ENCODE peak calls at places on chromosomes 12 and 14, in five cellular contexts. E is left ventricle myocardium inferior; F is RCC 7860; Y is stomach; G is CD8-positive, alpha-beta T cell. C is an unnamed sample.

GRCh38 chr14:50763386-50764007 is 67.5 kb downstream of the NIN start:
- DNase-seq in G (no peak), E (no peak), F (no peak), Y (peak), C (no peak)

GRCh38 chr14:80447396-80447795 is 236.1 kb upstream of the DIO2 start:
- DNase-seq in E (no peak), G (no peak), F (no peak), Y (no peak), C (no peak)

GRCh38 chr12:26939192-26939832 is 1.0 kb downstream of the FGFR1OP2 start:
- DNase-seq in Y (no peak), F (no peak), E (no peak), G (no peak), C (no peak)

GRCh38 chr12:40152783-40153383 is 47.0 kb upstream of the SLC2A13 start:
- DNase-seq in E (peak), Y (peak), G (peak), F (no peak), C (peak)

GRCh38 chr12:71216725-71217579 is 59.2 kb upstream of the TSPAN8 start:
- DNase-seq in G (no peak), Y (peak), F (peak), E (no peak), C (no peak)

GRCh38 chr14:101037021-101037817 is 133.7 kb upstream of the RTL1 start:
- DNase-seq in Y (no peak), E (no peak), F (no peak), G (no peak), C (no peak)

GRCh38 chr12:80269953-80270552 is 170.7 kb downstream of the OTOGL start:
- DNase-seq in G (no peak), Y (no peak), F (peak), E (no peak), C (no peak)

GRCh38 chr14:103014466-103015319 is 42.7 kb downstream of the CDC42BPB start:
- DNase-seq in Y (no peak), E (no peak), F (no peak), G (no peak), C (no peak)

GRCh38 chr12:8064131-8064530 is 2.0 kb downstream of the C3AR1 start:
- DNase-seq in Y (no peak), F (no peak), G (no peak), E (no peak), C (no peak)

GRCh38 chr12:75589801-75590200 is 78.4 kb upstream of the KRR1 start:
- DNase-seq in F (no peak), Y (no peak), G (no peak), E (no peak), C (no peak)

GRCh38 chr12:88750867-88751543 is 170.7 kb upstream of the KITLG start:
- DNase-seq in Y (no peak), F (no peak), G (no peak), E (no peak), C (no peak)

GRCh38 chr14:78595797-78596196 is 425.6 kb downstream of the NRXN3 start:
- DNase-seq in F (no peak), Y (no peak), E (no peak), G (no peak), C (no peak)

GRCh38 chr12:41151789-41152188 is 36.3 kb upstream of the PDZRN4 start:
- DNase-seq in E (no peak), F (no peak), G (no peak), Y (no peak), C (no peak)

GRCh38 chr14:75141967-75142366 is 15.1 kb upstream of the NEK9 start:
- DNase-seq in Y (no peak), E (no peak), F (no peak), G (no peak), C (peak)

GRCh38 chr12:52274521-52274920 is at the start of gene KRT86:
- DNase-seq in E (no peak), G (no peak), Y (peak), F (no peak), C (no peak)

GRCh38 chr14:73718742-73719251 is 4.6 kb upstream of the PNMA1 start:
- DNase-seq in E (no peak), Y (no peak), F (no peak), G (no peak), C (no peak)

GRCh38 chr12:88185988-88186387 is 43.9 kb downstream of the TMTC3 start:
- DNase-seq in F (peak), G (no peak), E (no peak), Y (no peak), C (no peak)

GRCh38 chr14:31716208-31716607 is 155.0 kb downstream of the NUBPL start:
- DNase-seq in G (no peak), E (no peak), Y (no peak), F (no peak), C (no peak)

GRCh38 chr14:23130875-23131274 is 11.8 kb upstream of the CEBPE start:
- DNase-seq in E (no peak), F (no peak), Y (no peak), G (no peak), C (no peak)

GRCh38 chr14:76904100-76904739 is 78.0 kb downstream of the LRRC74A start:
- DNase-seq in Y (no peak), F (peak), E (peak), G (no peak), C (no peak)

GRCh38 chr14:54788701-54789100 is 113.9 kb downstream of the GCH1 start:
- DNase-seq in F (no peak), E (no peak), Y (no peak), G (no peak), C (no peak)

GRCh38 chr14:74882103-74882920 is 596 bp downstream of the DLST start:
- DNase-seq in E (peak), F (no peak), Y (peak), G (no peak), C (peak)

GRCh38 chr14:74566174-74567125 is 45.6 kb downstream of the LTBP2 start:
- DNase-seq in F (no peak), E (no peak), Y (no peak), G (no peak), C (no peak)

GRCh38 chr12:8658361-8658760 is 4.3 kb downstream of the MFAP5 start:
- DNase-seq in E (no peak), G (no peak), Y (no peak), F (peak), C (no peak)

GRCh38 chr12:10027311-10028099 is 3.0 kb upstream of the CLEC9A start:
- DNase-seq in G (no peak), E (no peak), Y (no peak), F (no peak), C (no peak)

GRCh38 chr12:53482626-53483165 is 16.6 kb downstream of the MAP3K12 start:
- DNase-seq in F (no peak), G (no peak), Y (no peak), E (no peak), C (no peak)

GRCh38 chr12:75275702-75276101 is 54.4 kb downstream of the CAPS2 start:
- DNase-seq in E (no peak), G (no peak), F (no peak), Y (no peak), C (no peak)

GRCh38 chr12:120844768-120845449 is 59.2 kb downstream of the SPPL3 start:
- DNase-seq in F (no peak), G (no peak), E (no peak), Y (no peak), C (no peak)

GRCh38 chr14:100616854-100617714 is 29.9 kb upstream of the BEGAIN start:
- DNase-seq in G (no peak), F (no peak), Y (no peak), E (no peak), C (peak)

GRCh38 chr14:92625213-92625612 is 111.6 kb downstream of the RIN3 start:
- DNase-seq in Y (no peak), G (no peak), F (peak), E (no peak), C (no peak)

GRCh38 chr14:39034481-39035296 is 68.3 kb downstream of the SEC23A start:
- DNase-seq in G (no peak), E (no peak), Y (no peak), F (no peak), C (no peak)

GRCh38 chr12:127628655-127629054 is 638.3 kb upstream of the TMEM132C start:
- DNase-seq in F (peak), E (no peak), G (no peak), Y (no peak), C (no peak)

GRCh38 chr14:102554835-102555819 is 37.3 kb upstream of the RCOR1 start:
- DNase-seq in Y (peak), G (peak), E (peak), F (no peak), C (peak)

GRCh38 chr12:24615967-24616411 is 332.9 kb downstream of the BCAT1 start:
- DNase-seq in E (no peak), G (no peak), Y (no peak), F (peak), C (no peak)

GRCh38 chr14:90828642-90829487 is 12.6 kb upstream of the TTC7B start:
- DNase-seq in F (no peak), Y (peak), E (no peak), G (no peak), C (peak)